ENCODE peak calls at places on chromosome 14, in eight cellular contexts. G is GM19239; Y is stomach; H is fibroblast of mammary gland; E is activated CD4-positive, alpha-beta T cell treated with anti-CD3 and anti-CD28 coated beads for 24 hours; M is brain microvascular endothelial cell; Q is anterior cingulate cortex; C is transverse colon. D is an unnamed sample.

GRCh38 chr14:61226015-61226654 is 55.0 kb downstream of the TMEM30B start:
- DNase-seq in G (no peak), E (no peak), Y (no peak), M (no peak), Q (no peak), H (no peak), C (no peak), D (no peak)

GRCh38 chr14:91424813-91425719 is 7.4 kb upstream of the CCDC88C start:
- DNase-seq in Y (peak), E (no peak), H (no peak), G (no peak), M (no peak), C (no peak), Q (no peak), D (no peak)

GRCh38 chr14:70812124-70812818 is 3.0 kb upstream of the MAP3K9 start:
- DNase-seq in M (no peak), G (no peak), H (no peak), Q (no peak), Y (no peak), E (no peak), C (no peak), D (no peak)

GRCh38 chr14:52266179-52266578 is 1.3 kb upstream of the PTGDR start:
- DNase-seq in M (peak), Y (no peak), G (no peak), E (no peak), C (no peak), H (peak), Q (no peak), D (no peak)

GRCh38 chr14:33364536-33364935 is 425.9 kb downstream of the NPAS3 start:
- DNase-seq in Q (peak), H (no peak), C (no peak), Y (no peak), G (no peak), M (no peak), E (no peak), D (no peak)

GRCh38 chr14:87001333-87001732 is 991.6 kb downstream of the GALC start:
- DNase-seq in E (no peak), H (no peak), Q (no peak), Y (no peak), M (no peak), C (no peak), G (no peak), D (no peak)

GRCh38 chr14:56608682-56609081 is 29.1 kb downstream of the TMEM260 start:
- DNase-seq in E (no peak), Y (no peak), C (no peak), M (no peak), Q (no peak), H (no peak), G (no peak), D (no peak)

GRCh38 chr14:32404784-32405573 is 75.9 kb downstream of the AKAP6 start:
- DNase-seq in Y (no peak), G (no peak), C (no peak), E (no peak), H (no peak), M (no peak), Q (no peak), D (no peak)

GRCh38 chr14:60106341-60106740 is 14.6 kb downstream of the PCNX4 start:
- DNase-seq in C (no peak), M (peak), H (peak), G (no peak), E (no peak), Y (no peak), Q (no peak), D (no peak)

GRCh38 chr14:41482861-41483260 is 123.8 kb upstream of the LRFN5 start:
- DNase-seq in C (no peak), Q (no peak), E (no peak), Y (no peak), G (no peak), H (no peak), M (no peak), D (no peak)

GRCh38 chr14:21267886-21268611 is 1.2 kb downstream of the HNRNPC start:
- DNase-seq in E (no peak), C (no peak), Y (no peak), G (no peak), M (no peak), H (no peak), Q (no peak), D (peak)

GRCh38 chr14:53190938-53191337 is 37.8 kb upstream of the DDHD1 start:
- DNase-seq in E (peak), C (no peak), G (no peak), Q (no peak), H (peak), Y (no peak), M (no peak), D (no peak)

GRCh38 chr14:73945159-73945670 is 4.7 kb downstream of the FAM161B start:
- DNase-seq in E (no peak), C (peak), G (no peak), Q (no peak), M (no peak), H (no peak), Y (peak), D (no peak)

GRCh38 chr14:41875113-41875512 is 268.4 kb downstream of the LRFN5 start:
- DNase-seq in E (no peak), G (no peak), Y (no peak), C (no peak), Q (no peak), H (no peak), M (no peak), D (no peak)

GRCh38 chr14:34368115-34368970 is 93.7 kb downstream of the SPTSSA start:
- DNase-seq in E (no peak), Q (no peak), H (peak), Y (no peak), C (peak), M (no peak), G (no peak), D (no peak)

GRCh38 chr14:74015965-74016364 is 3.1 kb downstream of the ENTPD5 start:
- DNase-seq in E (no peak), Q (no peak), M (no peak), G (no peak), Y (no peak), C (no peak), H (no peak), D (no peak)

GRCh38 chr14:103551338-103551762 is 11.1 kb downstream of the BAG5 start:
- DNase-seq in G (no peak), Y (no peak), H (peak), M (no peak), Q (no peak), E (no peak), C (no peak), D (no peak)

GRCh38 chr14:65258391-65258790 is 154.1 kb upstream of the FUT8 start:
- DNase-seq in E (no peak), G (no peak), M (peak), Q (no peak), C (no peak), Y (no peak), H (peak), D (no peak)

GRCh38 chr14:69133206-69134125 is 19.5 kb downstream of the DCAF5 start:
- DNase-seq in C (no peak), H (peak), Y (no peak), G (no peak), Q (no peak), E (no peak), M (peak), D (no peak)

GRCh38 chr14:101851183-101851582 is 89.7 kb downstream of the PPP2R5C start:
- DNase-seq in C (no peak), E (no peak), Y (no peak), G (no peak), M (no peak), Q (no peak), H (no peak), D (no peak)

GRCh38 chr14:77469539-77469938 is 11.6 kb downstream of the AHSA1 start:
- DNase-seq in C (no peak), G (no peak), M (no peak), Q (no peak), E (no peak), H (no peak), Y (no peak), D (no peak)

GRCh38 chr14:52054678-52055077 is 14.2 kb downstream of the NID2 start:
- DNase-seq in Q (no peak), G (no peak), Y (no peak), H (no peak), C (no peak), E (no peak), M (no peak), D (no peak)

GRCh38 chr14:20578325-20578724 is 9.5 kb downstream of the RNASE11 start:
- DNase-seq in M (no peak), Y (no peak), H (no peak), E (no peak), G (no peak), C (no peak), Q (no peak), D (no peak)

GRCh38 chr14:105448706-105449111 is 25.9 kb upstream of the CRIP2 start:
- DNase-seq in G (peak), M (peak), C (peak), Q (peak), Y (peak), H (peak), E (peak), D (peak)

GRCh38 chr14:61505815-61506809 is 184.7 kb downstream of the PRKCH start:
- DNase-seq in G (no peak), H (peak), E (no peak), M (no peak), Y (no peak), C (no peak), Q (no peak), D (no peak)

GRCh38 chr14:22140623-22141022 is 448.4 kb downstream of the DAD1 start:
- DNase-seq in C (no peak), H (no peak), M (no peak), Y (no peak), E (no peak), G (no peak), Q (no peak), D (no peak)

GRCh38 chr14:60618200-60618599 is 31.1 kb downstream of the SIX1 start:
- DNase-seq in Y (peak), H (no peak), C (no peak), G (no peak), E (no peak), Q (no peak), M (no peak), D (no peak)

GRCh38 chr14:73722581-73722980 is 8.4 kb upstream of the PNMA1 start:
- DNase-seq in Y (no peak), H (no peak), M (no peak), C (no peak), G (no peak), E (no peak), Q (no peak), D (no peak)

GRCh38 chr14:102049258-102050025 is 37.4 kb downstream of the HSP90AA1 start:
- DNase-seq in C (no peak), Y (no peak), G (no peak), H (no peak), E (no peak), Q (no peak), M (no peak), D (peak)

GRCh38 chr14:70845601-70846000 is 36.3 kb upstream of the MAP3K9 start:
- DNase-seq in C (no peak), Q (no peak), E (no peak), M (no peak), H (no peak), Y (no peak), G (no peak), D (no peak)

D was measured in NCI-H1694.